ENCODE peak calls at places on chromosomes 4 and X, in four cellular contexts. G is K562, A is GM12878, T is HepG2. Q is an unnamed sample.
A peak's percentile ranks its signal among the peaks of the same experiment; 100 is the strongest.

GRCh38 chr4:104901438-104901837 is 245.2 kb upstream of the TET2 start:
- DNase-seq in G (no peak), A (no peak), T (no peak), Q (no peak)

GRCh38 chr4:53273726-53274125 is 92.1 kb downstream of the SCFD2 start:
- DNase-seq in A (no peak), G (no peak), T (no peak), Q (no peak)

GRCh38 chr4:166366012-166366411 is 493.0 kb downstream of the TLL1 start:
- DNase-seq in T (no peak), A (no peak), G (no peak), Q (no peak)

GRCh38 chr4:167222098-167222497 is 12.2 kb downstream of the SPOCK3 start:
- DNase-seq in T (no peak), A (peak; percentile 37), G (no peak), Q (no peak)

GRCh38 chr4:141570290-141570689 is 66.1 kb upstream of the IL15 start:
- DNase-seq in A (no peak), T (no peak), G (no peak), Q (no peak)

GRCh38 chr4:57612279-57612678 is 502.1 kb upstream of the IGFBP7 start:
- DNase-seq in T (no peak), G (no peak), A (no peak), Q (no peak)

GRCh38 chrX:130741151-130741550 is 161.9 kb downstream of the ENOX2 start:
- DNase-seq in T (no peak), G (no peak), A (no peak), Q (no peak)

GRCh38 chr4:138558886-138559285 is 316.7 kb upstream of the SLC7A11 start:
- DNase-seq in T (no peak), A (no peak), G (no peak), Q (no peak)

GRCh38 chrX:26649534-26649933 is 433.6 kb downstream of the MAGEB5 start:
- DNase-seq in A (no peak), T (peak; percentile 4), G (peak; percentile 9), Q (peak; percentile 1)

GRCh38 chrX:68719904-68720614 is 72.6 kb downstream of the STARD8 start:
- DNase-seq in A (no peak), G (no peak), T (peak; percentile 9), Q (peak; percentile 16)

GRCh38 chr4:74096265-74096980 is 2.6 kb downstream of the CXCL2 start:
- DNase-seq in T (no peak), G (no peak), A (no peak), Q (no peak)

GRCh38 chr4:947491-947971 is 15.3 kb downstream of the TMEM175 start:
- DNase-seq in A (no peak), T (no peak), G (no peak), Q (no peak)

GRCh38 chr4:7806724-7807123 is 132.9 kb downstream of the AFAP1 start:
- DNase-seq in A (no peak), T (no peak), G (no peak), Q (no peak)

GRCh38 chr4:61443813-61444510 is 243.8 kb downstream of the ADGRL3 start:
- DNase-seq in G (no peak), T (peak; percentile 7), A (no peak), Q (no peak)

GRCh38 chr4:123478859-123479345 is 82.3 kb downstream of the SPRY1 start:
- DNase-seq in G (peak; percentile 16), A (no peak), T (peak; percentile 100), Q (no peak)

GRCh38 chrX:13087322-13088154 is 43.1 kb upstream of the FAM9C start:
- DNase-seq in G (no peak), T (no peak), A (peak; percentile 99), Q (no peak)

GRCh38 chr4:6403400-6403685 is 69.1 kb downstream of the PPP2R2C start:
- DNase-seq in G (no peak), A (no peak), T (no peak), Q (no peak)

GRCh38 chrX:53087378-53087777 is 5.2 kb downstream of the TSPYL2 start:
- DNase-seq in G (no peak), T (no peak), A (no peak), Q (no peak)

GRCh38 chr4:96473246-96473645 is 633.4 kb downstream of the PDHA2 start:
- DNase-seq in T (no peak), A (no peak), G (no peak), Q (no peak)

GRCh38 chr4:183183906-183184535 is 85.0 kb downstream of the WWC2 start:
- DNase-seq in A (no peak), G (no peak), T (no peak), Q (no peak)

GRCh38 chr4:56699537-56699936 is 18.4 kb upstream of the HOPX start:
- DNase-seq in T (no peak), A (no peak), G (no peak), Q (no peak)

GRCh38 chr4:1294891-1295290 is 5.2 kb downstream of the MAEA start:
- DNase-seq in T (no peak), G (no peak), A (no peak), Q (no peak)

GRCh38 chrX:4547218-4547836 is 833.9 kb upstream of the PRKX start:
- DNase-seq in T (peak; percentile 8), A (peak; percentile 5), G (peak; percentile 15), Q (peak; percentile 4)

GRCh38 chr4:125741825-125742452 is 427.2 kb downstream of the FAT4 start:
- DNase-seq in A (no peak), G (no peak), T (peak; percentile 1), Q (peak; percentile 30)

GRCh38 chr4:100118213-100118612 is 72.1 kb downstream of the DDIT4L start:
- DNase-seq in A (no peak), G (no peak), T (no peak), Q (no peak)

DNA sequence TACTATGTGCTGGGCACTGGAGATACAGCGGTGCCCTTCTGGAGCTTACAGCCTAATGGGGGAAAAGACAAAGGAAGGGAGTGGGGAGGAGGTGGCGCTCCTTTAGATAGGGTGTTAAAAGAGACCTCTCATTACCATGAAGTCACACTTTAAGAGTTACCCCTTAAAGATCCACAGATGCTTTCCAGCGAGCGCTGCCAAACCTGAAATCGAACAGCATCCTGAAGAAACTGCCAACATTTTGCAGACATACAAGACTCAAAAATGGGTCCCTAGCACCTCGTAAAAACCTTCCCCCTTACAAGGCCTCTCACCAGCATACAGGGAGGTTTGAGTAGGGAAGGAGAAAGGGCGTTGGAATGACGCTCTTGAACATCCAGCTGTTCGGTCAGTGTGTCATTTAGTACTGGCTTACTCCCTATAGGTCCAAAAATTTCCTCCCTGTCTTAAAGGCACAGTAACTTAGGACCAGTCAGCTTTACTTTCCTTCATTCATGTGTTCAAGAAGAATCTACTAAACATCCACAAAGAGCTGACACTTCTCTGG is 45.3 kb upstream of the PGRMC1 start:
- DNase-seq in A (no peak), T (no peak), G (no peak), Q (no peak)
- TF ChIP-seq HDAC2 in A (no peak), T (no peak), G (no peak), Q (no peak)

DNA sequence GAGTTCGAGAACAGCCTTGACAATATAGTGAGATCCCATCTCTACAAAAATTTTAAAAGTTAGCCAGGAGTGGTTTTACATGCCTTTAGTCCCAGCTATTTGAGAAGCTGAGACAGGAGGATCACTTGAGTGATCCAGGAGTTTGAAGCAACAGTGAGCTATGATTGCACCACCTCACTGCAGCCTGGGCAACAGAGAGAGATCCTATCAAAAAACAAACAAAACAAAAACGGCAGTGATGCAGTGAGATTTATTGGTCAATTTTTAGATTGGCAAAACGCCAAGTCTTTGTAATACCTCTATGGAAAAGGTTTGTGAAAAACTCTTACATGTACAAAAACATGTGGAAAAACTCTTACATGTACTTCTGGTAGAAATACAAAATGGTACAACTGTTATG is 91.3 kb downstream of the PTPN13 start:
- DNase-seq in A (no peak), T (peak; percentile 1), G (no peak), Q (no peak)
- TF ChIP-seq BHLHE40 in A (no peak), T (no peak), G (no peak), Q (no peak)

GRCh38 chr4:126776361-126776760 is 856.4 kb upstream of the INTU start:
- DNase-seq in G (peak; percentile 63), T (no peak), A (no peak), Q (no peak)

GRCh38 chr4:126778348-126778747 is 854.4 kb upstream of the INTU start:
- DNase-seq in A (no peak), T (no peak), G (peak; percentile 35), Q (no peak)

GRCh38 chr4:126779001-126779400 is 853.8 kb upstream of the INTU start:
- DNase-seq in A (no peak), G (no peak), T (no peak), Q (no peak)

GRCh38 chr4:126779446-126780166 is 853.2 kb upstream of the INTU start:
- DNase-seq in G (peak; percentile 54), A (no peak), T (no peak), Q (no peak)

GRCh38 chr4:126777649-126778048 is 855.1 kb upstream of the INTU start:
- DNase-seq in A (no peak), T (no peak), G (peak; percentile 25), Q (no peak)
- TF ChIP-seq POLR2AphosphoS2 in A (no peak), T (no peak), G (no peak), Q (no peak)

GRCh38 chrX:11745881-11746280 is 12.2 kb upstream of the MSL3 start:
- DNase-seq in T (no peak), A (no peak), G (no peak), Q (no peak)

GRCh38 chrX:11753668-11754067 is 4.4 kb upstream of the MSL3 start:
- DNase-seq in A (no peak), T (no peak), G (no peak), Q (no peak)

GRCh38 chrX:11750694-11751093 is 7.3 kb upstream of the MSL3 start:
- DNase-seq in G (no peak), T (no peak), A (no peak), Q (no peak)

GRCh38 chrX:11751261-11751660 is 6.8 kb upstream of the MSL3 start:
- DNase-seq in A (no peak), G (no peak), T (no peak), Q (no peak)

GRCh38 chrX:11750051-11750450 is 8.0 kb upstream of the MSL3 start:
- DNase-seq in T (no peak), A (no peak), G (no peak), Q (no peak)
- TF ChIP-seq HDAC2 in T (no peak), A (no peak), G (no peak), Q (no peak)

DNA sequence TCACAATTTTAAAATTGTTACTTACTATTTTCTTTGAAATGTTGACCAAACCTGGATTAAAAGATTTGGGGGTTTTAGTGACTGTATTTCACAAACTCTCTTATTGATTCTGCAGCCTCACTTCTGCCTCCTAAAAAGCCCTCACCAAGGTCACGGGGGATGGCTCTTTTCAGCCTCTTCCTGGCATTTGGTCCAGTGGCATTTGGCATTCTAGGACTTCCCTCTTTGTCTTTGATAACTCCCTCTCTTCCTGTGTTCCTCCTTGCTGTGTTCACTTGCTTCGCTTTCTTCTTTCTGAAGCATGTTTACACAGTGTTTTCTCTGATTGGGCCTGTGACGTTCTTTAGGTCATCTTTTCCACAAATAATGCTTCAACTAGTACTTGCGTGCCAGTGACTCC is 21.5 kb downstream of the PKD2 start:
- DNase-seq in A (no peak), T (no peak), G (no peak), Q (no peak)
- TF ChIP-seq BHLHE40 in A (no peak), T (no peak), G (no peak), Q (no peak)

Q was measured in A549.